ENCODE peak calls at places on chromosomes 16 and 17, in seven cellular contexts. A is stomach, G is RWPE1, P is progenitor cell of endocrine pancreas, O is tibial nerve, Q is MM.1S, N is PC-3. X is an unnamed sample.

GRCh38 chr17:75327757-75328156 is 38.5 kb upstream of the SLC25A19 start:
- DNase-seq in A (no peak), G (no peak), P (no peak), O (no peak), Q (no peak), N (no peak), X (no peak)

GRCh38 chr16:18827890-18828289 is 26.5 kb upstream of the ARL6IP1 start:
- DNase-seq in A (no peak), G (no peak), P (no peak), O (no peak), Q (no peak), N (no peak), X (no peak)

GRCh38 chr16:88727871-88728270 is 21.6 kb downstream of the CTU2 start:
- DNase-seq in A (no peak), G (no peak), P (no peak), O (no peak), Q (no peak), N (no peak), X (no peak)

GRCh38 chr17:50265212-50265611 is 9.1 kb upstream of the TMEM92 start:
- DNase-seq in A (peak), G (no peak), P (no peak), O (no peak), Q (no peak), N (no peak), X (no peak)

GRCh38 chr16:77238593-77238992 is 39.4 kb downstream of the SYCE1L start:
- DNase-seq in A (no peak), G (no peak), P (no peak), O (no peak), Q (no peak), N (peak), X (no peak)

GRCh38 chr16:67456383-67457140 is 24.4 kb downstream of the ATP6V0D1 start:
- DNase-seq in A (peak), G (no peak), P (no peak), O (no peak), Q (no peak), N (no peak), X (no peak)

GRCh38 chr17:45981306-45981705 is 17.7 kb upstream of the STH start:
- DNase-seq in A (no peak), G (no peak), P (no peak), O (no peak), Q (no peak), N (no peak), X (no peak)

GRCh38 chr16:2091722-2092620 is 43.7 kb downstream of the PKD1 start:
- DNase-seq in A (peak), G (no peak), P (no peak), O (no peak), Q (no peak), N (no peak), X (no peak)

GRCh38 chr17:69047368-69048263 is 13.1 kb downstream of the ABCA9 start:
- DNase-seq in A (peak), G (peak), P (peak), O (peak), Q (no peak), N (no peak), X (peak)

GRCh38 chr17:72822358-72823023 is 270.0 kb downstream of the SLC39A11 start:
- DNase-seq in A (no peak), G (no peak), P (no peak), O (no peak), Q (peak), N (peak), X (no peak)

GRCh38 chr16:79769320-79770243 is 169.0 kb upstream of the MAF start:
- DNase-seq in A (no peak), G (no peak), P (no peak), O (no peak), Q (no peak), N (no peak), X (no peak)

GRCh38 chr17:59333845-59334244 is 2.4 kb downstream of the YPEL2 start:
- DNase-seq in A (no peak), G (no peak), P (no peak), O (no peak), Q (no peak), N (no peak), X (no peak)

GRCh38 chr16:72921620-72922019 is 126.3 kb downstream of the ZFHX3 start:
- DNase-seq in A (no peak), G (no peak), P (no peak), O (no peak), Q (no peak), N (no peak), X (no peak)

GRCh38 chr16:83965444-83966152 is 2.4 kb upstream of the NECAB2 start:
- DNase-seq in A (no peak), G (no peak), P (no peak), O (no peak), Q (no peak), N (no peak), X (no peak)

GRCh38 chr17:45070809-45071208 is 9.7 kb downstream of the NMT1 start:
- DNase-seq in A (no peak), G (no peak), P (no peak), O (no peak), Q (no peak), N (no peak), X (no peak)

GRCh38 chr16:66811043-66811442 is 9.7 kb upstream of the TERB1 start:
- DNase-seq in A (no peak), G (no peak), P (no peak), O (no peak), Q (no peak), N (no peak), X (no peak)

GRCh38 chr16:84918006-84918909 is 93.1 kb downstream of the ZDHHC7 start:
- DNase-seq in A (no peak), G (no peak), P (no peak), O (no peak), Q (no peak), N (no peak), X (no peak)

GRCh38 chr17:56029980-56030624 is 123.2 kb upstream of the ANKFN1 start:
- DNase-seq in A (no peak), G (no peak), P (no peak), O (no peak), Q (no peak), N (no peak), X (no peak)

GRCh38 chr16:23402100-23402499 is 50.9 kb downstream of the COG7 start:
- DNase-seq in A (no peak), G (no peak), P (no peak), O (no peak), Q (no peak), N (no peak), X (no peak)

GRCh38 chr17:55641559-55642160 is 81.0 kb downstream of the TMEM100 start:
- DNase-seq in A (peak), G (no peak), P (peak), O (peak), Q (peak), N (peak), X (peak)

GRCh38 chr16:1788095-1788707 is 5.3 kb downstream of the IGFALS start:
- DNase-seq in A (no peak), G (no peak), P (no peak), O (no peak), Q (no peak), N (no peak), X (no peak)

GRCh38 chr17:65595071-65595655 is 33.7 kb upstream of the AXIN2 start:
- DNase-seq in A (no peak), G (peak), P (no peak), O (no peak), Q (no peak), N (no peak), X (no peak)

GRCh38 chr16:608019-608418 is 18.2 kb downstream of the RAB40C start:
- DNase-seq in A (no peak), G (no peak), P (no peak), O (no peak), Q (no peak), N (no peak), X (no peak)

GRCh38 chr17:78709119-78709681 is 72.9 kb downstream of the CYTH1 start:
- DNase-seq in A (peak), G (no peak), P (no peak), O (no peak), Q (no peak), N (no peak), X (no peak)

DNA sequence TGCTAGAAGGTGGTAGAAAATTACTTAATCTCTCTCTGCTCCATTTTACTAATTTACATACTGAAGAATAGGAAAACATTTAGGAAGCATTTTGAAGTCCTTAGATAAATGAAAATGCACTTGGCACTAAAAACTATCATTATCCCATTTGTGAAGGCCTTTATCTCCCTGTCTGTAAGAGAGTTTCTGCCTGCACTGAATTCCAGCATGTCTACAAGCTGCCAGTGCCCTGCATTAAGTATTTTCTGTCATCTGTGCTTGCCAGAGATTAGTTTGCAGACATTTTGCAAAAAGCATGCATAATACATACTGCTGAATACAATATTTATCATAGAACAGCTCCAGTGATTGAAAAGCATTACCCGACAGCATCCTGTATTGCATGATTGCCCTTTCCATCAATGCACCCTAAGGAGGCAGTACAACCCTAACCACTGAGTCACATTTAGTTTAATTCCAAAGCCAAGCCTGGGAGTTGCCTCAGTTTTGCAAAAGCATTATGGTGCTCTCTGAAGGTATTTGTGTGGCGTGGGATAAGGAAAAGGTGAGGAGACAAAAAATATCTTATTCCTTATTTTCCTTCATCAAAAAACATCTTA is 280.2 kb upstream of the TOM1L1 start:
- DNase-seq in A (no peak), G (no peak), P (no peak), O (no peak), Q (no peak), N (no peak), X (no peak)
- TF ChIP-seq CTCF in A (no peak), G (no peak), P (no peak), O (no peak), Q (no peak), N (no peak), X (no peak)

GRCh38 chr17:64491034-64491860 is 5.6 kb downstream of the POLG2 start:
- DNase-seq in A (no peak), G (no peak), P (no peak), O (no peak), Q (peak), N (peak), X (peak)
- TF ChIP-seq CTCF in A (peak), G (peak), P (peak), O (no peak), Q (peak), N (peak), X (peak)

GRCh38 chr16:30065112-30065942 is at the start of gene ALDOA:
- DNase-seq in A (peak), G (peak), P (peak), O (peak), Q (peak), N (peak), X (peak)
- TF ChIP-seq CTCF in A (peak), G (no peak), P (no peak), O (peak), Q (no peak), N (no peak), X (no peak)

GRCh38 chr17:27385626-27386025 is 70.6 kb upstream of the KSR1 start:
- DNase-seq in A (no peak), G (no peak), P (no peak), O (no peak), Q (no peak), N (no peak), X (no peak)
- TF ChIP-seq CTCF in A (no peak), G (no peak), P (no peak), O (no peak), Q (no peak), N (no peak), X (no peak)

GRCh38 chr17:4548721-4549531 is 6.3 kb downstream of the MYBBP1A start:
- DNase-seq in A (no peak), G (peak), P (peak), O (no peak), Q (no peak), N (no peak), X (no peak)

GRCh38 chr17:4551796-4552525 is 3.2 kb downstream of the MYBBP1A start:
- DNase-seq in A (no peak), G (no peak), P (no peak), O (no peak), Q (no peak), N (no peak), X (no peak)

GRCh38 chr17:4550534-4551039 is 4.6 kb downstream of the MYBBP1A start:
- DNase-seq in A (no peak), G (no peak), P (peak), O (no peak), Q (no peak), N (no peak), X (no peak)

GRCh38 chr17:4549781-4550533 is 5.2 kb downstream of the MYBBP1A start:
- DNase-seq in A (no peak), G (no peak), P (no peak), O (no peak), Q (no peak), N (no peak), X (no peak)

GRCh38 chr17:4551141-4551540 is 4.0 kb downstream of the MYBBP1A start:
- DNase-seq in A (no peak), G (no peak), P (no peak), O (no peak), Q (no peak), N (peak), X (no peak)
- TF ChIP-seq CTCF in A (no peak), G (no peak), P (peak), O (no peak), Q (no peak), N (peak), X (no peak)

DNA sequence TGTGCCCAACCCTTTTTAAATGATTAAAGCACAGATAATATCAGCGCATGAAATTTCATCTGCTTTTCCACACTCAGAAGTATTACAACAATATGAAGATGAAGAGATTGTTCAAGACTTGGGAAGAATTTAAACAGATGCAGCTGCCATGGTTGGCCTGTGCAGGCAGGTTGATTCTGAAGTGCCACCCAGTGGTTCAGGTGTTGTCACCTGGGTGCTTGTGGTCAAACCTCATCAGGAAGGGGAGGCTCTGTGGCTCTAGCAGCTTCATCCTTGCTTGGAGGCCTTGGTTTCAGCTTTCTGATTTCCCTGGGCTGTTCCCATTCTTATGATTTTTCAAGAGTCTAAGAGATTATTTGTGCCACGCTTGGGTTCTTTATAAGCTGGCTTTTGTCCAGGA is 22.2 kb upstream of the CLEC18C start:
- DNase-seq in A (no peak), G (no peak), P (no peak), O (no peak), Q (no peak), N (no peak), X (no peak)
- TF ChIP-seq CTCF in A (no peak), G (no peak), P (no peak), O (no peak), Q (no peak), N (peak), X (no peak)

DNA sequence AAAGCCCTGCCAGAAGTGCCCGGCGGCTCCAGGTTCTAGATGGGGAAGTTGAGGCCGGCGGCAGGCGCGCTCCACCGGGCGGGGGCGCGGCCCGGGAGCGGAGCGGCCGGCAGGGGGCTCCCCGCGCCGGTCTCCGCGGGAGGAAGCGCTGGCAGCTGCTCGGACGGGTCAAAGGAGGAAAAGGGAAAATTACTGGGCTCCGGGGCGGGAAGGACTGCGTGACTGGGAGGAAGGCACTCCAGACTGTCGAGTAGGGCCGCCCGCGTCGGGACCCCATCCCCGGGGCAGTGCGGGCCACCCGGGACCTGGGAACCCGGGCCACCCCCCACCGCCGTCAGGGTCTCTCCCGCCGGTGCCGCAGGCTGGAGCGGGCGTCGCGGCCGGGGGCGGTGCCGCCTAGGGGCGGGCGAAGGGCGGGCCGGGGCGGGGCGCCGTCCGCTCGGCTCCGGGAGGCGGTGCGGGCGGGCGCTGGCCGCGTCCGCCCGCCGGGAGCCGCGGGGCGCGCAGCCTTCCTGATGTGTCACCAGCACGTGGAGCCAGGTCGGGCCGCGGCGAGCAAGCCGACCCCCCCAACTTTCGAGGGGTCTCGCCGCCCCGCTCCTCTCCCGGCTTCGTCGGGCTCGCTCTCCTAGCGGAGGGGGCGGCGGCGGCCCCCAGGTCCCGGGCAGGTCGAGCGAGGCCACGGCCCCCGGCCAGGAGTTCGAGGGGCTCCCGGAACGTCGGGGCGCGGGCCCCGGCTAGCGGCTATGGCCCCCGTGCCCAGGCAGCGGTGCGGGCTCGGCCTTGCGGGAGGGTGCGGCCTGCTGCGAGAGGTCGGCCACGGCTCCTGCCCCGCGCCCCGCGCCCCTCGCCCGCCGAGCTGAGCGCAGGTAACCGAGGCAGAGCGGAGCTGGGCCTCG is 167.5 kb downstream of the RAB11FIP4 start:
- DNase-seq in A (peak), G (peak), P (peak), O (peak), Q (peak), N (peak), X (peak)
- TF ChIP-seq CTCF in A (peak), G (peak), P (peak), O (peak), Q (peak), N (peak), X (peak)

X was measured in HL-60.